ENCODE peak calls at places on chromosome 22, in five cellular contexts. X is OCI-LY7; C is stimulated activated CD4-positive, alpha-beta T cell treated with anti-CD3 and anti-CD28 coated beads, Interleukin-1b, Interleukin-23, amount 100 ng/mL, for 1 hour; T is stimulated activated CD8-positive, alpha-beta memory T cell treated with anti-CD3 and anti-CD28 coated beads, Interleukin-12 subunit alpha, Interleukin-12 subunit beta, amount 100 ng/mL, for 1 hour; V is NCI-H1105 treated with DMSO at 0.1 percent for 48 hours. K is an unnamed sample.

GRCh38 chr22:49965291-49966040 is 4.9 kb downstream of the PIM3 start:
- DNase-seq in X (no peak), C (no peak), T (no peak), V (no peak), K (no peak)

GRCh38 chr22:29814003-29814402 is 24.1 kb downstream of the ASCC2 start:
- DNase-seq in X (no peak), C (no peak), T (no peak), V (no peak), K (no peak)

GRCh38 chr22:32204856-32205722 is at the start of gene RFPL2:
- DNase-seq in X (no peak), C (no peak), T (no peak), V (peak; percentile 81), K (no peak)

GRCh38 chr22:24455039-24455438 is 27.6 kb downstream of the ADORA2A start:
- DNase-seq in X (no peak), C (no peak), T (no peak), V (no peak), K (no peak)

GRCh38 chr22:37659066-37659896 is 758 bp downstream of the PDXP start:
- DNase-seq in X (peak; percentile 63), C (no peak), T (no peak), V (no peak), K (no peak)

GRCh38 chr22:19798320-19798665 is 37.7 kb downstream of the TBX1 start:
- DNase-seq in X (no peak), C (no peak), T (no peak), V (no peak), K (no peak)

GRCh38 chr22:47337161-47337621 is 574.7 kb downstream of the TBC1D22A start:
- DNase-seq in X (no peak), C (no peak), T (no peak), V (no peak), K (no peak)

GRCh38 chr22:23243006-23243573 is 62.8 kb downstream of the BCR start:
- DNase-seq in X (no peak), C (peak; percentile 21), T (peak; percentile 49), V (no peak), K (no peak)

GRCh38 chr22:50280708-50281383 is 10.7 kb upstream of the MAPK11 start:
- DNase-seq in X (no peak), C (no peak), T (no peak), V (no peak), K (no peak)

GRCh38 chr22:17260950-17261349 is 41.7 kb upstream of the ADA2 start:
- DNase-seq in X (no peak), C (no peak), T (no peak), V (no peak), K (no peak)

GRCh38 chr22:41478891-41479521 is 10.1 kb downstream of the ACO2 start:
- DNase-seq in X (no peak), C (no peak), T (no peak), V (no peak), K (no peak)

GRCh38 chr22:28008056-28008455 is 89.0 kb upstream of the PITPNB start:
- DNase-seq in X (no peak), C (no peak), T (no peak), V (no peak), K (no peak)

GRCh38 chr22:47406896-47407295 is 644.4 kb downstream of the TBC1D22A start:
- DNase-seq in X (no peak), C (no peak), T (no peak), V (no peak), K (no peak)

GRCh38 chr22:26996156-26996555 is 338.8 kb downstream of the MIAT start:
- DNase-seq in X (no peak), C (no peak), T (no peak), V (no peak), K (no peak)

GRCh38 chr22:26404851-26405357 is 24.2 kb upstream of the ASPHD2 start:
- DNase-seq in X (peak; percentile 25), C (no peak), T (no peak), V (no peak), K (no peak)

GRCh38 chr22:26648011-26648497 is 9.3 kb upstream of the MIAT start:
- DNase-seq in X (peak; percentile 67), C (no peak), T (no peak), V (peak; percentile 94), K (peak; percentile 43)

GRCh38 chr22:50012201-50013181 is at the start of gene IL17REL:
- DNase-seq in X (no peak), C (no peak), T (no peak), V (no peak), K (no peak)

K was measured in NCI-H1436 treated with DMSO at 0.1 percent for 48 hours.